ENCODE peak calls at places on chromosome 21, in five cellular contexts. L, Y, K, W and M are unnamed samples.

GRCh38 chr21:29403291-29403690 is 104.6 kb downstream of the BACH1 start:
- DNase-seq in K (no peak), L (no peak), Y (no peak), W (no peak), M (no peak)

GRCh38 chr21:46122241-46122671 is 24.3 kb downstream of the COL6A2 start:
- DNase-seq in L (no peak), Y (peak), K (no peak), W (no peak), M (no peak)

GRCh38 chr21:26199471-26199870 is 28.9 kb upstream of the APP start:
- DNase-seq in W (peak), L (no peak), Y (no peak), K (no peak), M (no peak)

GRCh38 chr21:37337831-37338230 is 28.7 kb upstream of the DYRK1A start:
- DNase-seq in L (no peak), W (peak), Y (no peak), K (no peak), M (no peak)

GRCh38 chr21:27569091-27569490 is 602.2 kb upstream of the ADAMTS5 start:
- DNase-seq in K (no peak), W (no peak), L (no peak), Y (no peak), M (no peak)

GRCh38 chr21:37562920-37563640 is 196.5 kb downstream of the DYRK1A start:
- DNase-seq in K (no peak), L (no peak), Y (no peak), W (peak), M (no peak)

GRCh38 chr21:27464643-27465042 is 497.8 kb upstream of the ADAMTS5 start:
- DNase-seq in K (no peak), W (no peak), Y (no peak), L (no peak), M (no peak)

GRCh38 chr21:38751379-38752050 is 54.2 kb upstream of the ETS2 start:
- DNase-seq in K (no peak), W (no peak), L (no peak), Y (no peak), M (no peak)

GRCh38 chr21:43287111-43287973 is 118.5 kb downstream of the CRYAA start:
- DNase-seq in L (no peak), K (no peak), Y (no peak), W (peak), M (no peak)

GRCh38 chr21:30232011-30232410 is 16.1 kb upstream of the CLDN8 start:
- DNase-seq in Y (no peak), L (no peak), K (no peak), W (peak), M (no peak)

GRCh38 chr21:34282223-34282622 is 81.6 kb upstream of the KCNE2 start:
- DNase-seq in K (no peak), W (peak), L (no peak), Y (no peak), M (no peak)

GRCh38 chr21:42163511-42163863 is 55.5 kb upstream of the ABCG1 start:
- DNase-seq in Y (no peak), W (no peak), K (no peak), L (no peak), M (no peak)

GRCh38 chr21:36630485-36631206 is 68.3 kb upstream of the SIM2 start:
- DNase-seq in W (peak), K (peak), Y (peak), L (peak), M (peak)

GRCh38 chr21:15300131-15300530 is 235.3 kb upstream of the NRIP1 start:
- DNase-seq in Y (no peak), L (no peak), K (no peak), W (no peak), M (no peak)
- H2BK12ac ChIP-seq in Y (no peak), L (no peak), K (no peak), W (no peak), M (no peak)

GRCh38 chr21:15688016-15688415 is 41.8 kb upstream of the USP25 start:
- DNase-seq in Y (no peak), W (no peak), K (no peak), L (no peak), M (no peak)

GRCh38 chr21:15686506-15686905 is 43.3 kb upstream of the USP25 start:
- DNase-seq in W (no peak), Y (no peak), K (no peak), L (no peak), M (no peak)

GRCh38 chr21:15687208-15687607 is 42.6 kb upstream of the USP25 start:
- DNase-seq in Y (peak), K (no peak), L (no peak), W (peak), M (no peak)

GRCh38 chr21:15692711-15693110 is 37.1 kb upstream of the USP25 start:
- DNase-seq in Y (no peak), W (no peak), K (no peak), L (no peak), M (no peak)

DNA sequence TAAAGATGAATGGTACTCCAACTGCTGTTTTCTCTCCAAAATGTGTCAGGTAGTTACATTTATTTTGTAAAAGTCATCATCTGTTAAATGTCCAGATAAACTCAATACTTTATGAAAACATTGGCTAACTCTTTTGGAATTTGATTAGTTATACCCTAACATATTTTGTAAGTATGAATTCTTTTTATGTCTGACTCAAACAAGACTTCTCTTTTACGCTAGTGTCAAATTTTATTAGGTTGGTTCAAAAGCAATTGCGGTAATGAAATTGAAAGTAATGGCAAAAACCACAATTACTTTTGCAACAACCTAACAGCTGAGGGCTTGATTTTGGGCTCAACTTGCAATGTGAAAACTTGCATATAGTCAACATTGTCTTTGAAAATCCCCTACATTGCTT is 41.0 kb upstream of the USP25 start:
- DNase-seq in K (no peak), Y (no peak), W (peak), L (no peak), M (no peak)
- H3K27ac ChIP-seq in K (no peak), Y (no peak), W (no peak), L (no peak), M (no peak)

GRCh38 chr21:35294231-35294898 is 245.3 kb upstream of the RUNX1 start:
- DNase-seq in K (no peak), W (peak), L (no peak), Y (no peak), M (no peak)

GRCh38 chr21:35291963-35292627 is 243.0 kb upstream of the RUNX1 start:
- DNase-seq in L (no peak), K (no peak), Y (peak), W (peak), M (no peak)

GRCh38 chr21:35288238-35288637 is 239.1 kb upstream of the RUNX1 start:
- DNase-seq in K (no peak), L (no peak), Y (no peak), W (no peak), M (no peak)

GRCh38 chr21:35291034-35291433 is 241.9 kb upstream of the RUNX1 start:
- DNase-seq in K (no peak), W (no peak), L (no peak), Y (no peak), M (no peak)
- H3K14ac ChIP-seq in K (no peak), W (no peak), L (no peak), Y (no peak), M (no peak)

DNA sequence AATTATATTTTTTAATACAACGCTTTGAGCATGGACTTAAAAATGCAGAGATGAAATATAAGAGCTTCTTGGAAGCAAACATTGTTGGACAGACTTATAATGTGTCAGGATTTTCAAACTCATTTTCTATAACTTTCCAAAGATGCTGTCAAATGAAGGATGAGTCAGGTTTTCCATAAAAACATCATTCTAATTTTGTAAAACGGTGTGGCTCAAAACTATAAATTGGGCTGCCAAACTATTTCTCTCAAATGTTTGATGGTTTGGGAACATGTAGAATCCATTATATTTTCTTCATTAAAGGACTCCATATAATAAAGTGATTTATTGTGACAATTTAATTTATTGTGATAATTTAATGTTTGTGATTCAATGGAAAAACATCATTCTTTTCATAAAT is 511.2 kb downstream of the USP25 start:
- DNase-seq in Y (no peak), W (no peak), L (no peak), K (no peak), M (no peak)
- H2BK12ac ChIP-seq in Y (no peak), W (no peak), L (no peak), K (no peak), M (no peak)